ENCODE peak calls at places on chromosomes 6 and 20, in seven cellular contexts. S is MM.1S; W is pancreas; T is astrocyte of the spinal cord; Y is SK-N-DZ; Q is CD4-positive, alpha-beta T cell; B is mucosa of gallbladder. P is an unnamed sample.

GRCh38 chr6:17965397-17965796 is 22.0 kb downstream of the KIF13A start:
- DNase-seq in S (no peak), W (no peak), T (peak), Y (no peak), Q (no peak), B (no peak), P (no peak)

GRCh38 chr6:169971171-169971861 is 219.9 kb downstream of the ERMARD start:
- DNase-seq in S (no peak), W (peak), T (no peak), Y (no peak), Q (no peak), B (no peak), P (no peak)

GRCh38 chr6:111162504-111162903 is 75.2 kb downstream of the SLC16A10 start:
- DNase-seq in S (no peak), W (no peak), T (peak), Y (peak), Q (no peak), B (no peak), P (no peak)

GRCh38 chr6:92587521-92587920 is 831.8 kb downstream of the EPHA7 start:
- DNase-seq in S (no peak), W (no peak), T (no peak), Y (no peak), Q (no peak), B (no peak), P (no peak)

GRCh38 chr6:132202569-132202968 is 198.7 kb downstream of the MOXD1 start:
- DNase-seq in S (no peak), W (no peak), T (peak), Y (no peak), Q (no peak), B (peak), P (no peak)

GRCh38 chr6:36873612-36874011 is 991 bp downstream of the PPIL1 start:
- DNase-seq in S (peak), W (no peak), T (no peak), Y (no peak), Q (no peak), B (no peak), P (no peak)

GRCh38 chr6:104958720-104959452 is 2.0 kb downstream of the LIN28B start:
- DNase-seq in S (no peak), W (no peak), T (no peak), Y (peak), Q (no peak), B (no peak), P (no peak)

GRCh38 chr6:167793421-167793820 is 33.3 kb upstream of the AFDN start:
- DNase-seq in S (no peak), W (no peak), T (peak), Y (no peak), Q (no peak), B (no peak), P (no peak)

GRCh38 chr20:49685809-49686208 is 27.9 kb downstream of the B4GALT5 start:
- DNase-seq in S (no peak), W (no peak), T (peak), Y (no peak), Q (no peak), B (no peak), P (no peak)

GRCh38 chr6:84752118-84752850 is 12.1 kb downstream of the TBX18 start:
- DNase-seq in S (no peak), W (no peak), T (peak), Y (no peak), Q (no peak), B (no peak), P (no peak)

GRCh38 chr6:87139236-87139635 is 16.1 kb upstream of the ZNF292 start:
- DNase-seq in S (peak), W (peak), T (peak), Y (peak), Q (peak), B (peak), P (no peak)

GRCh38 chr6:168089186-168090063 is 10.4 kb upstream of the FRMD1 start:
- DNase-seq in S (no peak), W (no peak), T (no peak), Y (no peak), Q (no peak), B (no peak), P (no peak)

GRCh38 chr20:26208296-26209091 is 511.8 kb upstream of the ZNF337 start:
- DNase-seq in S (no peak), W (no peak), T (no peak), Y (no peak), Q (peak), B (no peak), P (peak)

GRCh38 chr6:44041461-44042260 is 85.6 kb downstream of the MRPL14 start:
- DNase-seq in S (no peak), W (no peak), T (peak), Y (no peak), Q (no peak), B (peak), P (no peak)

GRCh38 chr6:30481213-30481964 is 7.9 kb upstream of the HLA-E start:
- DNase-seq in S (no peak), W (no peak), T (no peak), Y (no peak), Q (no peak), B (no peak), P (no peak)

GRCh38 chr6:3457710-3458605 is 1.1 kb upstream of the SLC22A23 start:
- DNase-seq in S (no peak), W (peak), T (peak), Y (no peak), Q (no peak), B (peak), P (no peak)

GRCh38 chr20:46631212-46631869 is 19.9 kb downstream of the SLC13A3 start:
- DNase-seq in S (no peak), W (no peak), T (no peak), Y (no peak), Q (no peak), B (peak), P (no peak)

GRCh38 chr6:11613336-11613735 is 75.8 kb downstream of the TMEM170B start:
- DNase-seq in S (no peak), W (no peak), T (no peak), Y (no peak), Q (no peak), B (no peak), P (no peak)

P was measured in T-helper 17 cell.